ENCODE peak calls at places on chromosomes 1 and 21, in five cellular contexts. K is Calu3; I is IMR-90; P is CD4-positive, alpha-beta T cell; U is WTC11. W is an unnamed sample.

GRCh38 chr1:38088366-38088765 is 41.8 kb upstream of the POU3F1 start:
- DNase-seq in K (no peak), I (no peak), P (no peak), U (no peak), W (no peak)

GRCh38 chr1:169193191-169193850 is 86.8 kb downstream of the ATP1B1 start:
- DNase-seq in K (no peak), I (peak; percentile 17), P (no peak), U (no peak), W (no peak)

GRCh38 chr1:239446611-239447010 is 60.2 kb downstream of the CHRM3 start:
- DNase-seq in K (no peak), I (no peak), P (no peak), U (no peak), W (no peak)

GRCh38 chr1:160863422-160864131 is 890 bp upstream of the CD244 start:
- DNase-seq in K (no peak), I (no peak), P (no peak), U (no peak), W (no peak)

GRCh38 chr1:41662656-41663437 is 178.4 kb upstream of the EDN2 start:
- DNase-seq in K (peak; percentile 48), I (peak; percentile 84), P (no peak), U (peak; percentile 41), W (no peak)

GRCh38 chr1:197557302-197557701 is 218.0 kb downstream of the DENND1B start:
- DNase-seq in K (no peak), I (peak; percentile 45), P (no peak), U (no peak), W (no peak)

GRCh38 chr1:201827321-201828281 is 1.4 kb upstream of the IPO9 start:
- DNase-seq in K (no peak), I (no peak), P (no peak), U (no peak), W (no peak)

GRCh38 chr1:224116131-224116530 is 2.2 kb downstream of the FBXO28 start:
- DNase-seq in K (no peak), I (peak; percentile 68), P (no peak), U (no peak), W (no peak)

GRCh38 chr1:9291914-9292360 is 757 bp upstream of the SPSB1 start:
- DNase-seq in K (no peak), I (peak; percentile 75), P (no peak), U (no peak), W (no peak)

GRCh38 chr1:208256091-208256490 is 11.9 kb upstream of the PLXNA2 start:
- DNase-seq in K (no peak), I (no peak), P (no peak), U (no peak), W (no peak)

GRCh38 chr1:231214918-231215675 is 25.9 kb upstream of the GNPAT start:
- DNase-seq in K (no peak), I (no peak), P (no peak), U (no peak), W (no peak)

GRCh38 chr21:42535602-42536171 is 22.0 kb downstream of the SLC37A1 start:
- DNase-seq in K (no peak), I (no peak), P (no peak), U (no peak), W (no peak)

GRCh38 chr1:152111515-152111968 is 3.7 kb downstream of the TCHH start:
- DNase-seq in K (peak; percentile 37), I (peak; percentile 34), P (no peak), U (peak; percentile 51), W (no peak)

GRCh38 chr1:39410915-39411436 is 80.5 kb upstream of the BMP8A start:
- DNase-seq in K (peak; percentile 86), I (peak; percentile 94), P (peak; percentile 55), U (peak; percentile 48), W (peak; percentile 61)

GRCh38 chr1:214569357-214570004 is 18.1 kb upstream of the PTPN14 start:
- DNase-seq in K (no peak), I (peak; percentile 82), P (no peak), U (no peak), W (no peak)

GRCh38 chr21:46054447-46054846 is 43.5 kb upstream of the COL6A2 start:
- DNase-seq in K (no peak), I (peak; percentile 42), P (no peak), U (no peak), W (no peak)

GRCh38 chr1:150072959-150073358 is 5.4 kb downstream of the VPS45 start:
- DNase-seq in K (no peak), I (peak; percentile 55), P (no peak), U (no peak), W (no peak)

GRCh38 chr1:10653370-10654125 is 142.9 kb downstream of the CASZ1 start:
- DNase-seq in K (no peak), I (no peak), P (no peak), U (no peak), W (no peak)

GRCh38 chr1:192544983-192545393 is 30.6 kb upstream of the RGS1 start:
- DNase-seq in K (no peak), I (peak; percentile 59), P (no peak), U (no peak), W (no peak)

DNA sequence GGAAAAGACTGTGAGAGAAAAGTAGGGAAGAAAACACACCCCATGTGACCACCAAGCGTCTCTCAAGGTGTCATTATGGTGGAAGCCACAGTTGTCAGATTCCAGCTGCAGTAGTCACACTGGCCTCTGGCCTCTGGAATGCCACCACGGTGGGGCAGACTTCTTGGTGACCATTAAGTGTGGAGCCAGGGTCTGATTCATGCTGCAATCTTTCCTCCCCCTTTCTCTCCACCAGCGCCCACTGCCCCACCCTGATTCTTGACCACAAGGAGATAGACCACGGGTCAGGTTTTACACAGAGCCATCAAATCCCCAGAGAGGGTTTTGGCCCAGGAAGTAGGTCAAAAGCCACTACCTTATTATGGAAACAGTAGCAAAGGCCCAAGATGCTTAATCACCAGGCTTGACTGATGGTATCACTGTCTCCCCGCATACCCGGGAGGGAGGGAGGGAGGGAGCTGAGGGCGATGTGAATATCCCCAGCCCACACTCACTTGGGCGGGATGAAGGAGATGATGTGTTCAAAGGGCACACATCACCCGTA is 52.7 kb upstream of the GRHL3 start:
- DNase-seq in K (peak; percentile 81), I (peak; percentile 73), P (no peak), U (no peak), W (no peak)
- TF ChIP-seq CTCF in K (no peak), I (peak; percentile 14), P (no peak), U (no peak), W (no peak)

GRCh38 chr1:216740334-216740733 is 17.1 kb upstream of the ESRRG start:
- DNase-seq in K (no peak), I (no peak), P (no peak), U (no peak), W (no peak)

GRCh38 chr1:216739771-216740170 is 16.5 kb upstream of the ESRRG start:
- DNase-seq in K (no peak), I (no peak), P (no peak), U (no peak), W (no peak)

GRCh38 chr1:216742625-216743024 is 19.4 kb upstream of the ESRRG start:
- DNase-seq in K (peak; percentile 13), I (peak; percentile 30), P (no peak), U (no peak), W (no peak)
- TF ChIP-seq CTCF in K (peak; percentile 37), I (peak; percentile 53), P (no peak), U (no peak), W (no peak)

GRCh38 chr21:26850116-26850643 is 5.0 kb upstream of the ADAMTS1 start:
- DNase-seq in K (no peak), I (peak; percentile 59), P (no peak), U (no peak), W (no peak)

GRCh38 chr21:26852422-26852821 is 7.2 kb upstream of the ADAMTS1 start:
- DNase-seq in K (no peak), I (no peak), P (no peak), U (no peak), W (no peak)

GRCh38 chr21:26851109-26851944 is 6.1 kb upstream of the ADAMTS1 start:
- DNase-seq in K (no peak), I (no peak), P (no peak), U (no peak), W (no peak)

GRCh38 chr21:26847951-26848350 is 2.7 kb upstream of the ADAMTS1 start:
- DNase-seq in K (no peak), I (no peak), P (no peak), U (no peak), W (no peak)

GRCh38 chr21:26849428-26850115 is 4.4 kb upstream of the ADAMTS1 start:
- DNase-seq in K (peak; percentile 21), I (peak; percentile 80), P (no peak), U (no peak), W (no peak)
- TF ChIP-seq CTCF in K (peak; percentile 26), I (peak; percentile 79), P (peak; percentile 61), U (no peak), W (no peak)

DNA sequence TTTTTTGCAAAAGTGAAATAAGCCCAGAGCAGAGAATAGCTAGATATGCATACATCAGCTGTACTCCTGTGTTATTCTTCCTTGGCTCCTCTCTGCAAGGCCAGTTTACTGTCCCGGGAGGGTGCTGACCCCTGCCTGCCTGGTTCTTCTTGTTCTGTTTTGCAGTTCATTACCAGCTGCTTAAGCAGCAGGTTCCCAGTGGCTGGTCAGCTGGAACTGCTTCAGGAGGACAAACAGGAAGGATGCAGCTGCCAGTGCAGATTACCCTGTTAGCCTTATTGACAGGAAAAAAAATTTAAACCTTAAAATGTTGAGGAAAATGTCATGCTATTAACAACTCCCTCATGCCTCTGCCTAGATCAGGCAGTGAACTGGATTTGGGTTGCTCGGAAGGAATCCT is 16.0 kb upstream of the LRIG2 start:
- DNase-seq in K (no peak), I (no peak), P (no peak), U (peak; percentile 36), W (no peak)
- TF ChIP-seq CTCF in K (no peak), I (no peak), P (no peak), U (no peak), W (no peak)

GRCh38 chr1:7117265-7117598 is 332.0 kb downstream of the CAMTA1 start:
- DNase-seq in K (no peak), I (no peak), P (no peak), U (no peak), W (no peak)
- TF ChIP-seq CTCF in K (no peak), I (no peak), P (no peak), U (no peak), W (no peak)

DNA sequence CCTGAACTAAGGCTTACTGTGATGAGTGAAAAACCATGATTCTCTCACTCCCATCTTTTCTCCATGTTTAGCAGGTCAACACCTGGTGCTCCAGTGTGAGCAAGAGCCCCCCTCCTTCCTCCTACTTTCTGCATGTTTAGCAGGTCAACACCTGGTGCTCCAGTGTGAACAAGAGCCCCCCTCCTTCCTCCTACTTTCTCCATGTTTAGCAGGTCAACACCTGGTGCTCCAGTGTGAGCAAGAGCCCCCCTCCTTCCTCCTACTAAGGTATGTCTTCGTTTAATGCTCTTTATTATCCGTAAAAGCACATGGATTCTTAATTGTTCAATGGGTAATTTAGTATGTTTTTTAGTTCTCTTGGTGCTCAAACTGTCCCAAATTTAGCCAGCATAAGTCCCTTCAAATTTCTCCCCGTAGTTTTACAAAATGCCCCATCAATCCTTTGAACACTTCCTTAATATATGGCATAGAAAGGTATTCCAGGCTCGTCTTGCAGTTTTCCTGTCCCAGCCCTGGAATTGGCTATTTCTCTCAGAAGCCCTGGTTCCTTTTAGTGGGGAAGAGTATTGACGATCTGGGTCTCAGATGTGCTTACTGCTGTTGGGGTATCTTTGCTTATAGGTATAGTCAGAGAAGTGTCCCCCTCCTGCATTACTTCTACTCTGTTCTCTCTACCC is 760.8 kb upstream of the TPTE start:
- DNase-seq in K (no peak), I (no peak), P (no peak), U (no peak), W (no peak)
- TF ChIP-seq CTCF in K (no peak), I (no peak), P (no peak), U (no peak), W (no peak)

W was measured in CD14-positive monocyte.